ENCODE peak calls at places on chromosomes 6 and 20, in five cellular contexts. K is foreskin fibroblast, M is H1, D is heart left ventricle, L is left ventricle myocardium inferior. T is an unnamed sample.

GRCh38 chr6:43228951-43229802 is at the start of gene DNPH1:
- DNase-seq in L (peak), D (peak), M (peak), K (peak), T (peak)

GRCh38 chr6:41428402-41428994 is 93.1 kb downstream of the NCR2 start:
- DNase-seq in M (no peak), D (peak), K (no peak), L (no peak), T (no peak)

GRCh38 chr6:93677297-93677965 is 258.1 kb upstream of the EPHA7 start:
- DNase-seq in D (no peak), M (no peak), L (no peak), K (peak), T (no peak)

GRCh38 chr6:135922170-135922569 is 70.7 kb downstream of the PDE7B start:
- DNase-seq in D (peak), L (no peak), M (peak), K (peak), T (no peak)

GRCh38 chr6:93447874-93448273 is 28.5 kb upstream of the EPHA7 start:
- DNase-seq in K (no peak), D (no peak), L (no peak), M (no peak), T (no peak)

GRCh38 chr6:131946404-131946991 is 4.7 kb downstream of the CCN2 start:
- DNase-seq in D (no peak), M (no peak), L (no peak), K (no peak), T (no peak)

GRCh38 chr6:49550413-49551125 is at the start of gene C6orf141:
- DNase-seq in M (peak), D (no peak), K (peak), L (no peak), T (peak)

GRCh38 chr20:40980828-40981310 is 47.8 kb upstream of the TOP1 start:
- DNase-seq in K (no peak), L (no peak), M (no peak), D (no peak), T (no peak)

GRCh38 chr6:119647309-119647708 is 297.7 kb upstream of the MAN1A1 start:
- DNase-seq in M (no peak), L (no peak), D (no peak), K (no peak), T (no peak)

GRCh38 chr6:63783096-63783495 is 147.5 kb downstream of the PHF3 start:
- DNase-seq in M (no peak), K (no peak), D (no peak), L (no peak), T (peak)

DNA sequence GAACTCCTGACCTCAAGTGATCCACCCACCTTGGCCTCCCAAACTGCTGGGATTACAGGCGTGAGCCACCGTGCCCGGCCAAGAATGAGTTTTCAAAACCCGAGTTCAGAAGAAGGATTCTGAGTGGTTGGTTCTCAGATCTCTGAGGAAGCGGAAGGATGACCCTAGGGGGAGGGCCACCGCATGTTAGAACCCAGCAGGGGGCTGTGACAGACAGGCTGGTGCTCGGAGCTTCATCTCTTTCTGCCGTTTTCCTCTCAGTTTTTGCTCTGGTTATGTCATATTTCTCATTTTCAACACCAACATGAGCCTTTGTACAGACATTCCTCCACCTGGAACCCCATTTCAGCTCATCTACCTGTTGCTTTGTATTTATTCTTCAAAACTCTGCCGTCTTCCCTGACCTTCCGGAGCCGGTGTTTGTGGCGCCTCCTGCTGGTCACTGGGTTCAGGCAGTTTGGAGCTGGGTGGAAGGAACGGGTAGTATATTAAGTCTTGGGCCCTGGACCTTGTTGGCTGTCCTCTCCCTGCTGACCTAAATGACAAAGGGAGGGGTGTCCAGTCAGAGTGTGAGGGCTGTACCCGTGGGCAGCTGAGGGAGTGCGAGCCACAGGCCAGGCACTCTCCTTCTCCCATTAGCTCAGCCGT is at the start of gene DEFB123:
- DNase-seq in K (no peak), L (no peak), D (no peak), M (no peak), T (no peak)
- TF ChIP-seq CTCF in K (no peak), L (no peak), D (peak), M (peak), T (no peak)

GRCh38 chr6:84547341-84547794 is 217.0 kb downstream of the TBX18 start:
- DNase-seq in D (no peak), M (no peak), K (no peak), L (no peak), T (no peak)

GRCh38 chr6:84546427-84546914 is 217.9 kb downstream of the TBX18 start:
- DNase-seq in D (no peak), K (peak), M (no peak), L (no peak), T (no peak)

GRCh38 chr6:84551797-84552196 is 212.6 kb downstream of the TBX18 start:
- DNase-seq in D (no peak), L (no peak), K (no peak), M (no peak), T (no peak)

GRCh38 chr6:84553527-84553926 is 210.9 kb downstream of the TBX18 start:
- DNase-seq in L (no peak), D (no peak), K (peak), M (no peak), T (no peak)

DNA sequence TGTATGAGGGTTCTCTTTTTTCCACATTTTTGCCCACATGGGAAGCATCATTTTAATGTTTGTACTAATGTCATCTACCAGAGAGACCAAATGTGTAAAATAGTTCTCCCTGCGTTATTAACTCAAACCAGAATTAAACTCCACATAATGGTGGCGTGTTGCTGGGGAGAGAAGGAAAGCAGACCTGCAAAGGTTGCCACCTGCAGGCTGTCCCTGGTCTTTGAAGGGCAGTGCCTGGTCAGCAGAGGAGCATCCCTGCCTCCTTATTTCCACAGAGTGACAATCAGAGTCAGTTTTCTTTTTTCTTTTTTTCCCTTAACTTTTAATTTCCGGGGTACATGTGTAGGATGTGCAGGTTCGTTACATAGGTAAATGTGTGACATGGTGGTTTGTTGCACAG is 214.5 kb downstream of the TBX18 start:
- DNase-seq in L (no peak), K (no peak), D (no peak), M (no peak), T (peak)
- TF ChIP-seq CTCF in L (no peak), K (no peak), D (no peak), M (peak), T (peak)

GRCh38 chr6:78808933-78809332 is 58.4 kb upstream of the IRAK1BP1 start:
- DNase-seq in M (no peak), L (no peak), D (no peak), K (no peak), T (no peak)

GRCh38 chr6:78808356-78808891 is 58.9 kb upstream of the IRAK1BP1 start:
- DNase-seq in L (no peak), D (no peak), K (no peak), M (no peak), T (no peak)

GRCh38 chr6:78810698-78811097 is 56.7 kb upstream of the IRAK1BP1 start:
- DNase-seq in D (no peak), L (no peak), K (peak), M (no peak), T (peak)

GRCh38 chr6:78810146-78810545 is 57.2 kb upstream of the IRAK1BP1 start:
- DNase-seq in L (no peak), M (no peak), D (no peak), K (peak), T (no peak)
- TF ChIP-seq CTCF in L (peak), M (peak), D (no peak), K (peak), T (peak)

GRCh38 chr20:43205699-43206098 is 16.0 kb upstream of the PTPRT start:
- DNase-seq in L (no peak), K (no peak), D (no peak), M (no peak), T (no peak)
- TF ChIP-seq CTCF in L (no peak), K (no peak), D (no peak), M (peak), T (no peak)

GRCh38 chr6:33591633-33592032 is 11.6 kb upstream of the BAK1 start:
- DNase-seq in L (no peak), D (no peak), M (no peak), K (no peak), T (no peak)

GRCh38 chr6:33589366-33589722 is 9.3 kb upstream of the BAK1 start:
- DNase-seq in K (no peak), D (no peak), M (no peak), L (no peak), T (no peak)

GRCh38 chr6:33588894-33589293 is 8.8 kb upstream of the BAK1 start:
- DNase-seq in D (no peak), K (no peak), L (no peak), M (no peak), T (no peak)

GRCh38 chr6:33590531-33591198 is 10.6 kb upstream of the BAK1 start:
- DNase-seq in D (no peak), L (no peak), M (no peak), K (peak), T (no peak)

DNA sequence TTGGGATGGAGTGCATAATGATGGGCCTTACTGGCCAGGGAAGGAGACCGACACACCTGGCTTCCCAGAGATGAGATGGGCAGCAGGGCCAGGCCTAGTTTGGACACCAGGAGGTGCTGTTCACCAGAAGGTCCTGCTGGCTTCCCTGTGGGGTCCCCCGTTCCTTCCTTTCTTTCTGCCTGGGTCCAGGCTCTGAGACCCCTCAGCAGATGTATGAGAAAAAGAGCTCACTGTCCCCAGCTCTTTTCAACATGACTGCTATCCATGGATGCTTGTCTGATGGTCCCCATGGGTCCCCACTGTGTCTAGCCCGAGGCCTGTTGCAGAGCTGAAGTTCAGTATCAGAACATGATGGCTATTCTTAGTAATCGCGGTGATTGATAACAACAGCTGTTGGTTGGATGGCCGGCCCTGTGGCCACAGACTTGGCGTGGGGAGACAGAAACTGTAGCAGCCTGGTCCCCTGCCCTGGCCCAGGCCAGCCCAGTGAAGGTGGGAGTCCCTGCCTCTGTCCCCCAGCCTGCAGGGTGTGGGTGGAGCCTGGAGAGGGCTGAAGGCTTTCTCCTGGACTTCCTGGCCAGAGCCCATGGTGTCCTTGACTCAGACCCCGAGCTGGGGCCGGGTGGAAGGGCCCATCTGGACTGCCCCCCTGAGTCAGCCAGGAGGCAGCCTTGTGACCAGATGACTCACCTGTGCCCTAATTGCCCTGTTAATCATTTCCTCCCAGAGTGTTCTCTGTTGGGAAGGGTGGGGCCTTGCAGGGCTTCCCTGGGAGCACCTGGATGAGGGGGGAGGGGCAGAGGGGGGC is 9.9 kb upstream of the BAK1 start:
- DNase-seq in L (no peak), M (no peak), K (peak), D (peak), T (peak)
- TF ChIP-seq CTCF in L (peak), M (peak), K (peak), D (peak), T (peak)

DNA sequence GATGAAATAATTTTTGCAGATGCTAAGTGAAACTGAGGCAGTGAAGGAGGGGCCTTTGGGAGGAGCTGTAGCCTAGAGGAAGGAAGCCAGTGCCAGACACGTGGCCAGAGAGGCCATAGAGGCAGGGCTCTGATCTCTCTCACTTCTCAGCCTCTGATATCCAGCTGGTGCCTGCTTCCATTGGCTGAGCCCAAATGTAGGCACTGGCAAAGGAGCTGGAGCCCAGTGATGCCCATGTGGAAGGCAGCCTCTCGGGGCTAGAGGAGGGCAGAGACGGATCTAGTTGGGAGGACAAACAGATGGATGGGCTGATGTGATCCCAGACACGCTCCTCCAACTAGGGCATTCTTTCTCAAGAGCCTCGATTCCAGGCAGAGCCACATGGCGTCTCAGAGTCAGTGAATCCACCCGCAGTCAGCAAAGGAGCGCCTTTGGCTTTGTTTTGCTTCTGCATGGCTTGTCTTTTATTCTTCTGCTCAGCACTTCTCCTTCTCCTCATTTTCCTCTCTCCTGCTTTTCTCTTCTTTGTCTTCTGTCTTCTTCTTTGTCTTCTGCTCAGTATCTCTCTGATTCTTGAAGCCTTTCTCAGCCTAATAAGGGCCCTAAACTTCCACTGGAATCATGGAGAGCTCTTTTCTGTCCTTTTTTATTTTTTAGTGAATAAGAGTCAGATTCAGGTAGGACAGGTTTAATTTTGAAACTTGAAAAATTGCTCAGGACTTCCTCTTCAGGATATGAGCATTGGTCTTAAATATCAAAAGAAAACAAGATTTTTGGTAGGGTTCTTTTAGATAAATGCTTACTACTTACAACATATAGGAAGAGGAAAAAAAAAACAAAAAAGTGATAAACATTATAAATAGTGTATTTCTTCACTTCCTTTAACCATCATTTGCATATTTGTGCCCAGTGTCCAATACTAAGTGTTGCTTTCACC is 41.8 kb downstream of the CYP24A1 start:
- DNase-seq in M (no peak), D (no peak), K (no peak), L (no peak), T (no peak)
- TF ChIP-seq CTCF in M (no peak), D (no peak), K (no peak), L (no peak), T (no peak)

DNA sequence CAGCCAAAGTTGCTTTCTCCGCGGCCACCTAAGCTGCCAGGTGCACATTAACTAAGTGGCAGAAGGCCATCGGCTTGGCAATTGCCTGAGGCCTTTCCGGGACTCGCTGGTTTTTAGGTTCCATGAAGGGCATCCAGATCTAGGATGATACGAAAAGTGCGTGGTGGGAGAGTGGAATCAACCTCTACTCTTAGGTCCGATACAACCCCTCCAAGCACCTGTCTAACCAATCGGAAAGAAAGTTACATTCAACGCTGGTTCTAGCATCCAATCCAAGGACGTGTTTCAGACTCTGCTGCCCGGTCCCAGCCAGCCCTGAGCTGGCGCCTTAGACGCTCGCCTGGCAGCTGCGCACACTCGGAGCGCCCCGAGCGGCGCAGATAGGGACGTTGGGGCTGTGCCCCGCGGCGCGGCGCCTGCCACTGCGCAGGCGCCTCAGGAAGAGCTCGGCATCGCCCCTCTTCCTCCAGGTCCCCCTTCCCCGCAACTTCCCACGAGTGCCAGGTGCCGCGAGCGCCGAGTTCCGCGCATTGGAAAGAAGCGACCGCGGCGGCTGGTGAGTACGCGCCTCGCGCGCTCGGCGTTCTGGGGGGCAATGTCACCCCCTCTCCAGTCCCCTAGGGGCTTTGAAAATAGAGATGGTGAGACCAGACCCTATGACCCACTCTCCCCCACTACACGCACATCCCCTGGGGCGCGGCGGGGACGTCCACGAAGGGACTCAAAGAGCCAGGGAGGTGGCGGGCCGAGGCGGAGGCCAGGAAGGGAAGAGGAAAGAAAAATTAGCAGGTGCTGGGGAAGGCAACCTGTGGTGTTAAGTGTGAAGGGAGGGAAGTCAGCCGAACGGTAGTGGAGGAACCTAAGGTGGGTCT is at the start of gene ENPP4:
- DNase-seq in D (peak), L (peak), K (peak), M (peak), T (peak)
- TF ChIP-seq CTCF in D (no peak), L (peak), K (no peak), M (no peak), T (no peak)

DNA sequence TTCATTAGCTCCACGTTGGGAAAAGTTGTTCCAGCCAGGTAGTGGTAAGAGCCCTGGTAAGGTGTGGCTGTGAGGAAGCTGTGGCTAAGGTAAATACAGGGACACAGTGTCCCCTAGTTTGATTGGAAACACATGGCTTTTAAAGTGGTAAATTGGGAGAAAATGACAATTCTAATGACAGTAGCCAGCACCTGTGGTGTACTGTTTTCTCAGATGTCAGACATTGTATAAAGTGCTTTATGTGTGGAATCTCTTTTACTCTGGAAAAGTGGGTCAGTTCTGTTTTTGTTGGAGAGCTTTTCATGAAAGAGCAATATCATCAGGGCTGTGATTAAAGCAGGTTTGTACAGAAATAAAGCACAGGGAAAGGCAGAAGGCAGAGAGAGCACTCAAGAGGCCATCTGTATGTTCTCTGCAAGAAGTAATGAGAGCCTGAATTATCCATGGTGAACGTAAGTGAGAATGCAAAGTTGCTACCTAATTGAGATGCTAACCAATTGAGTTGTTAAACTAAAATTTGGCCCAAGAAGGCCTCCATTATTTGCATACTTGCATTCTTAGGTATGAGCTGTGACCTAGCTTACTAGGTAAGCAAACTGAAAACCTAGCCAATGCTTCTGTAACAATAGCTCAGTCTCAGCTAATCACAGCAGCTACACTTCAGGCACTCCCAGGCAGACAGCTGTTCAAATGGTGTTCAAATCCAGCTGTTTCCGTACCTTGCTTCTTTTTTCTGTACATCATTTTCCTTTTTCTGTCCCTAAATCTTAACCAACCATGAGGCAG is 28.2 kb downstream of the MRAP2 start:
- DNase-seq in L (no peak), K (no peak), M (no peak), D (no peak), T (no peak)
- TF ChIP-seq CTCF in L (no peak), K (no peak), M (no peak), D (no peak), T (no peak)

T was measured in right lobe of liver.